ENCODE peak calls at places on chromosome X, in six cellular contexts. One of them, this sample, is unnamed.
A peak's percentile ranks its signal among the peaks of the same experiment; 100 is the strongest.

GRCh38 chrX:108304210-108304609 is 134.0 kb downstream of the COL4A6 start:
- DNase-seq in kidney: no peak
- DNase-seq in A549: no peak
- DNase-seq in body of pancreas: no peak
- DNase-seq in spleen: no peak
- DNase-seq in cardiac muscle cell: peak; percentile 52
- DNase-seq in this sample: no peak

GRCh38 chrX:38225093-38225492 is 4.4 kb upstream of the SRPX start:
- DNase-seq in kidney: no peak
- DNase-seq in A549: peak; percentile 15
- DNase-seq in body of pancreas: no peak
- DNase-seq in spleen: no peak
- DNase-seq in cardiac muscle cell: no peak
- DNase-seq in this sample: no peak

GRCh38 chrX:10529344-10529743 is 91.0 kb downstream of the MID1 start:
- DNase-seq in kidney: no peak
- DNase-seq in A549: no peak
- DNase-seq in body of pancreas: no peak
- DNase-seq in spleen: no peak
- DNase-seq in cardiac muscle cell: peak; percentile 81
- DNase-seq in this sample: no peak

GRCh38 chrX:151789179-151789800 is 54.7 kb downstream of the CNGA2 start:
- DNase-seq in kidney: no peak
- DNase-seq in A549: peak; percentile 45
- DNase-seq in body of pancreas: peak; percentile 19
- DNase-seq in spleen: no peak
- DNase-seq in cardiac muscle cell: peak; percentile 86
- DNase-seq in this sample: no peak

GRCh38 chrX:50920132-50920531 is 9.6 kb downstream of the BMP15 start:
- DNase-seq in kidney: no peak
- DNase-seq in A549: peak; percentile 16
- DNase-seq in body of pancreas: no peak
- DNase-seq in spleen: no peak
- DNase-seq in cardiac muscle cell: peak; percentile 18
- DNase-seq in this sample: no peak

GRCh38 chrX:55907968-55908607 is 190.5 kb downstream of the RRAGB start:
- DNase-seq in kidney: peak; percentile 83
- DNase-seq in A549: peak; percentile 4
- DNase-seq in body of pancreas: peak; percentile 71
- DNase-seq in spleen: peak; percentile 84
- DNase-seq in cardiac muscle cell: peak; percentile 30
- DNase-seq in this sample: peak; percentile 68

GRCh38 chrX:110026099-110026844 is 23.4 kb downstream of the TMEM164 start:
- DNase-seq in kidney: no peak
- DNase-seq in A549: peak; percentile 59
- DNase-seq in body of pancreas: no peak
- DNase-seq in spleen: no peak
- DNase-seq in cardiac muscle cell: peak; percentile 42
- DNase-seq in this sample: no peak

GRCh38 chrX:7689791-7690412 is 153.1 kb upstream of the VCX start:
- DNase-seq in kidney: no peak
- DNase-seq in A549: no peak
- DNase-seq in body of pancreas: no peak
- DNase-seq in spleen: no peak
- DNase-seq in cardiac muscle cell: no peak
- DNase-seq in this sample: no peak

GRCh38 chrX:107205770-107206696 is at the start of the genes DNAAF6 and NUP62CL:
- DNase-seq in kidney: peak; percentile 88
- DNase-seq in A549: peak; percentile 89
- DNase-seq in body of pancreas: peak; percentile 87
- DNase-seq in spleen: peak; percentile 85
- DNase-seq in cardiac muscle cell: peak; percentile 31
- DNase-seq in this sample: peak; percentile 87

GRCh38 chrX:17535229-17535628 is 160.2 kb downstream of the NHS start:
- DNase-seq in kidney: no peak
- DNase-seq in A549: peak; percentile 46
- DNase-seq in body of pancreas: peak; percentile 66
- DNase-seq in spleen: no peak
- DNase-seq in cardiac muscle cell: peak; percentile 47
- DNase-seq in this sample: no peak
- TF ChIP-seq CTCF in kidney: peak; percentile 30
- TF ChIP-seq CTCF in A549: peak; percentile 5
- TF ChIP-seq CTCF in body of pancreas: no peak
- TF ChIP-seq CTCF in spleen: peak; percentile 42
- TF ChIP-seq CTCF in cardiac muscle cell: peak; percentile 52
- TF ChIP-seq CTCF in this sample: no peak

DNA sequence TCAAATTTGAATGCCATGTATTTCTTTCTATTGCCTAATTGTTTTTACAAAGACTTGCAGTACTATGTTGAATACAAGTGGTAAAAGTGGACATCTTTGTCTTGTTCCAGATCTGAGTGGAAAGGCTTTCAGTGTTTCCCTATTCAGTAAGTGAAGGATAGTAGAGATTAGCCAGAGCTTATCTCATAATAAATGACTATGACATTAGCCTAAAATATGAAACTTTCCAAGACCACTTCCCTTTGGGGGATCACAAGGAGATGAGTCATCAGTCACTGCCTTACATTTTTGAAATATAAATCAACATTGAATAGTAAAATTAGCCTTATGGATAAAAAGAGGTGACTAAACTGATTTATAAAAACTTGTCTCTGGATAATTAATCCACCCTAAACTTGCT is 554.1 kb upstream of the MAGEB2 start:
- DNase-seq in kidney: no peak
- DNase-seq in A549: peak; percentile 9
- DNase-seq in body of pancreas: no peak
- DNase-seq in spleen: no peak
- DNase-seq in cardiac muscle cell: peak; percentile 58
- DNase-seq in this sample: no peak
- H3K27ac ChIP-seq in kidney: no peak overlapping the region
- H3K27ac ChIP-seq in A549: peak overlapping the region; percentile 84
- H3K27ac ChIP-seq in body of pancreas: no peak overlapping the region
- H3K27ac ChIP-seq in spleen: no peak overlapping the region
- H3K27ac ChIP-seq in cardiac muscle cell: no peak overlapping the region
- H3K27ac ChIP-seq in this sample: no peak overlapping the region

DNA sequence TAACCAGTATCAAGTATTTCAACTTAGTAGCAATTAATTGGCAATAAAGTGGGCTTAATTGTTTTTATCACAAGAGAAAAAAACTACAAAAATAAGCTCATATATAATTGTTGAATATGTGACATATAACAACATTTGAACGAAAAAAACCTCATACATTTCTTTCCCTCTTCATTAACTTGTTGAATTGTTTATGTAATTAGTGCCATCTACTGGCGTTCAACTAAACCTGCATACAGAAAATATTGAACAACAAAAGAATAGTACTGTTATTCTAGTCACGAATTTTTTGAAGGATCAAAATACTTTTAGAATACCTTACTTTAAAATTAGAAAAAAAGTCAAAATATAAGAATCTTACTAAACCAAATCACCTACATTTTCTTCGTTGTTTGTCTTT is 586.5 kb upstream of the FTHL17 start:
- DNase-seq in kidney: no peak
- DNase-seq in A549: peak; percentile 2
- DNase-seq in body of pancreas: no peak
- DNase-seq in spleen: no peak
- DNase-seq in cardiac muscle cell: peak; percentile 49
- DNase-seq in this sample: no peak
- TF ChIP-seq CTCF in kidney: peak; percentile 35
- TF ChIP-seq CTCF in A549: peak; percentile 46
- TF ChIP-seq CTCF in body of pancreas: peak; percentile 12
- TF ChIP-seq CTCF in spleen: peak; percentile 34
- TF ChIP-seq CTCF in cardiac muscle cell: peak; percentile 41
- TF ChIP-seq CTCF in this sample: no peak

GRCh38 chrX:71173440-71173839 is 28.8 kb downstream of the NLGN3 start:
- DNase-seq in kidney: no peak
- DNase-seq in A549: no peak
- DNase-seq in body of pancreas: no peak
- DNase-seq in spleen: no peak
- DNase-seq in cardiac muscle cell: no peak
- DNase-seq in this sample: no peak

GRCh38 chrX:71175531-71175930 is 30.9 kb downstream of the NLGN3 start:
- DNase-seq in kidney: no peak
- DNase-seq in A549: no peak
- DNase-seq in body of pancreas: no peak
- DNase-seq in spleen: no peak
- DNase-seq in cardiac muscle cell: no peak
- DNase-seq in this sample: no peak

GRCh38 chrX:71178908-71179307 is 34.3 kb downstream of the NLGN3 start:
- DNase-seq in kidney: no peak
- DNase-seq in A549: peak; percentile 76
- DNase-seq in body of pancreas: peak; percentile 75
- DNase-seq in spleen: no peak
- DNase-seq in cardiac muscle cell: peak; percentile 79
- DNase-seq in this sample: peak; percentile 73

GRCh38 chrX:71174795-71175194 is 30.2 kb downstream of the NLGN3 start:
- DNase-seq in kidney: no peak
- DNase-seq in A549: no peak
- DNase-seq in body of pancreas: no peak
- DNase-seq in spleen: no peak
- DNase-seq in cardiac muscle cell: no peak
- DNase-seq in this sample: no peak

DNA sequence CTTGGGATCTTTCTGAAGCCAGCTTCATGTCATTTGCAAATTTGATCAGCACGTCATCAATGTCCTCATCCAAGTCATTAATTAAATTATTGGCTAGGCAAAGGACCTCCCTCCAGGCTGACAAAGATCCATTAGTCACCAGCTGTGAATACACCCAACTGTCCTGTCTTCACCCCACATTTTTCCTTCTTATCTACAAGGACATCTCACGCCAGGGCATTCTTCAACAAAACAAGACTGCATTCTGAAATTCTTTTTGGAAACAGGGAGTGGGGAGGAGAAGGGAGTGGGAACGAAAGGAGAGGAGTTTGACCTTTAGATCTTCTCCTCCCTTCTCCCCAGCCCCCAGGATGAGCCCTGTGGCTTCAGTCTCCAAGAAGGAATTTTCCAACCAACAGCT is 32.7 kb downstream of the NLGN3 start:
- DNase-seq in kidney: no peak
- DNase-seq in A549: no peak
- DNase-seq in body of pancreas: no peak
- DNase-seq in spleen: no peak
- DNase-seq in cardiac muscle cell: no peak
- DNase-seq in this sample: peak; percentile 33
- H3K27ac ChIP-seq in kidney: no peak overlapping the region
- H3K27ac ChIP-seq in A549: no peak overlapping the region
- H3K27ac ChIP-seq in body of pancreas: no peak overlapping the region
- H3K27ac ChIP-seq in spleen: no peak overlapping the region
- H3K27ac ChIP-seq in cardiac muscle cell: peak overlapping the region; percentile 54
- H3K27ac ChIP-seq in this sample: peak overlapping the region; percentile 55